ENCODE peak calls at places on chromosomes 16 and 17, in ten cellular contexts. J, E, O, M, Z, W, D, V, N and A are unnamed samples.

GRCh38 chr16:74936902-74937560 is 47.9 kb downstream of the WDR59 start:
- DNase-seq in J (no peak), E (no peak), O (peak), M (no peak), Z (peak), W (no peak), D (peak), V (no peak), N (peak), A (peak)

GRCh38 chr16:6484931-6485330 is 847.7 kb upstream of the RBFOX1 start:
- DNase-seq in J (no peak), E (no peak), O (no peak), M (no peak), Z (no peak), W (no peak), D (no peak), V (no peak), N (no peak), A (no peak)

GRCh38 chr17:7782237-7782636 is 51.8 kb upstream of the KDM6B start:
- DNase-seq in J (no peak), E (no peak), O (no peak), M (no peak), Z (peak), W (no peak), D (peak), V (no peak), N (peak), A (no peak)

GRCh38 chr16:20740007-20740883 is 1.4 kb downstream of the THUMPD1 start:
- DNase-seq in J (no peak), E (no peak), O (no peak), M (peak), Z (peak), W (no peak), D (peak), V (no peak), N (peak), A (peak)

GRCh38 chr17:57006040-57006439 is 28.1 kb downstream of the SCPEP1 start:
- DNase-seq in J (no peak), E (no peak), O (no peak), M (no peak), Z (no peak), W (no peak), D (no peak), V (no peak), N (no peak), A (no peak)

GRCh38 chr17:66968916-66969315 is 4.4 kb downstream of the CACNG4 start:
- DNase-seq in J (no peak), E (no peak), O (no peak), M (no peak), Z (no peak), W (no peak), D (no peak), V (no peak), N (no peak), A (no peak)

GRCh38 chr17:30415491-30415890 is 36.8 kb downstream of the CPD start:
- DNase-seq in J (no peak), E (no peak), O (no peak), M (no peak), Z (no peak), W (no peak), D (no peak), V (no peak), N (no peak), A (no peak)

GRCh38 chr16:66399930-66400329 is 27.2 kb upstream of the BEAN1 start:
- DNase-seq in J (peak), E (peak), O (no peak), M (no peak), Z (no peak), W (no peak), D (peak), V (no peak), N (no peak), A (no peak)

GRCh38 chr17:77748436-77748835 is 210.1 kb upstream of the TNRC6C start:
- DNase-seq in J (no peak), E (no peak), O (no peak), M (no peak), Z (no peak), W (no peak), D (no peak), V (no peak), N (no peak), A (no peak)

DNA sequence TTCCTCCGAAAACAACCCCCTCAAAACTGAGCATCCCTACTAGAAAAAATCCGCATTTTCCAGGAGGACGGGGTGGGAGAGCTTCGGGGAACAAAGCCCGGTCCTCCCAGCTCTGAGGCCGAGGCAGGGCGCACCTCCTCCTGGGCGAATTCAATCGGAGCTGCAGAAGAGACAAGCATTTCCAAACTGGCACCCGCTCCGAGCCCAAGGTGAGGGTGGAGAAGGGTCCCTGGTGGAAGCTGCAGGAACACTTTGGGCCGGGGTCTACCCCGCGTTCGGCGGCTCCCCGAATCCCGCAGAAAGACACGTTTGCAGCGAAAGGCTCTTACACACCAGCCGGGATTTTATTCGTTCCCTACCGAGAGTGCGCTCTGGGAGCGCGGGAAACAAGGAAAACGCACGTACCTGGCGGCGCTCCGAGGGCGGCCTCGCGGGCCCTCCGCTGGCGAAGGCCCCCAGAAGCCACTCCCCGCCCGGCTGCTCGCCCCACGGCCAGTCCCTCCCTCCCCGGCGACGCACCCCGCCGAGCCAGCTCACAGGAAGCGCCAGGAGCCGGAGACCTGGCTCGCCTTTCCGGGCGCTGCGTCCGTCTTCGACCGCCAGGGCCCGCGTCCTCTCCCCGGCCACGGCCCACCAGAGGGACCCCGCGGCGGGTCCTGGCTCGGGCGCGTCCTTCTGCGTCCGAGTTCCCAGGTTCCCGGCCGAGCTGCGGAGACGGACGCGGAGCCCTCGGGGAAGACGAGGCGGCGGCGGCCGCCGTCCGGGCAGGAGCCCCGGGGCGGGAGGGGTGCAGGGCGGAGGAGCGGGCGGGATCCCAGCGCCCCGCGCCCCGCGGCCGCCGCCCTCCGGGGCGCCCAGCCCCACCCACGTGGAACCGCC is 49.8 kb upstream of the BAHCC1 start:
- DNase-seq in J (peak), E (peak), O (no peak), M (peak), Z (peak), W (peak), D (peak), V (peak), N (peak), A (peak)
- TF ChIP-seq CTCF in J (no peak), E (peak), O (peak), M (no peak), Z (peak), W (peak), D (peak), V (peak), N (peak), A (no peak)

GRCh38 chr16:47143677-47144558 is at the start of gene NETO2:
- DNase-seq in J (peak), E (peak), O (no peak), M (peak), Z (peak), W (peak), D (peak), V (no peak), N (peak), A (peak)

GRCh38 chr16:47142469-47143328 is 1.0 kb downstream of the NETO2 start:
- DNase-seq in J (peak), E (peak), O (no peak), M (peak), Z (peak), W (peak), D (peak), V (no peak), N (peak), A (peak)

GRCh38 chr16:47144559-47144877 is 773 bp upstream of the NETO2 start:
- DNase-seq in J (no peak), E (no peak), O (no peak), M (no peak), Z (no peak), W (no peak), D (no peak), V (no peak), N (no peak), A (no peak)

GRCh38 chr16:47141773-47142468 is 1.8 kb downstream of the NETO2 start:
- DNase-seq in J (peak), E (peak), O (peak), M (peak), Z (peak), W (peak), D (peak), V (peak), N (peak), A (peak)

GRCh38 chr16:47143329-47143676 is 442 bp downstream of the NETO2 start:
- DNase-seq in J (peak), E (peak), O (no peak), M (peak), Z (peak), W (peak), D (peak), V (no peak), N (peak), A (peak)
- TF ChIP-seq CTCF in J (peak), E (peak), O (peak), M (peak), Z (peak), W (peak), D (peak), V (peak), N (peak), A (peak)

DNA sequence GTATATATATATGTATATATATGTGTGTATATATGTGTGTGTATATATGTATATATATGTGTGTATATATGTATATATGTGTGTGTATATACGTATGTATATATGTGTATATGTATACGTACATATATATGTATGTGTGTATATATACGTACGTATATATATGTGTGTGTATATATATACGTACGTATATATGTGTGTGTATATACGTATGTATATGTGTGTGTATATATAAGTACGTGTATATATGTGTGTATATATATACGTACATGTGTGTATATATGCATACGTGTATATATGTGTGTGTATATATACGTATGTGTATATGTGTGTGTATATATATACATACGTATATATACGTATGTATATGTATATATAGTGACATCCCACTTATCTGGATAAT is 154.4 kb downstream of the CDRT15L2 start:
- DNase-seq in J (no peak), E (no peak), O (no peak), M (no peak), Z (no peak), W (no peak), D (no peak), V (no peak), N (no peak), A (no peak)
- TF ChIP-seq CTCF in J (no peak), E (no peak), O (no peak), M (no peak), Z (no peak), W (no peak), D (no peak), V (no peak), N (no peak), A (no peak)

GRCh38 chr17:35808962-35809854 is at the start of gene TAF15:
- DNase-seq in J (peak), E (peak), O (peak), M (peak), Z (peak), W (peak), D (peak), V (peak), N (peak), A (peak)

GRCh38 chr17:35801583-35802224 is 6.3 kb upstream of the MMP28 start:
- DNase-seq in J (peak), E (peak), O (no peak), M (no peak), Z (peak), W (no peak), D (peak), V (no peak), N (no peak), A (no peak)

GRCh38 chr17:35808240-35808961 is 883 bp upstream of the TAF15 start:
- DNase-seq in J (no peak), E (no peak), O (no peak), M (peak), Z (no peak), W (no peak), D (no peak), V (no peak), N (no peak), A (no peak)

GRCh38 chr17:35807371-35808144 is 1.7 kb upstream of the TAF15 start:
- DNase-seq in J (no peak), E (no peak), O (no peak), M (no peak), Z (peak), W (no peak), D (peak), V (no peak), N (no peak), A (no peak)

GRCh38 chr17:35804658-35805192 is 4.6 kb upstream of the TAF15 start:
- DNase-seq in J (peak), E (peak), O (peak), M (peak), Z (peak), W (no peak), D (peak), V (no peak), N (peak), A (peak)
- TF ChIP-seq CTCF in J (peak), E (peak), O (peak), M (peak), Z (peak), W (peak), D (peak), V (peak), N (peak), A (peak)